ENCODE peak calls at places on chromosomes 12 and 14, in four cellular contexts. One of them, this sample, is unnamed.
A peak's percentile ranks its signal among the peaks of the same experiment; 100 is the strongest.

GRCh38 chr12:64039285-64039871 is 182.7 kb downstream of the KICS2 start:
- DNase-seq in RWPE1: no peak
- DNase-seq in activated naive CD4-positive, alpha-beta T cell: no peak
- DNase-seq in T47D: no peak
- DNase-seq in this sample: no peak

GRCh38 chr12:49225551-49226166 is 36.8 kb upstream of the TUBA1A start:
- DNase-seq in RWPE1: no peak
- DNase-seq in activated naive CD4-positive, alpha-beta T cell: no peak
- DNase-seq in T47D: no peak
- DNase-seq in this sample: peak; percentile 42

GRCh38 chr12:94760786-94761185 is 110.4 kb upstream of the TMCC3 start:
- DNase-seq in RWPE1: no peak
- DNase-seq in activated naive CD4-positive, alpha-beta T cell: no peak
- DNase-seq in T47D: no peak
- DNase-seq in this sample: no peak

GRCh38 chr14:105091335-105092123 is 26.3 kb upstream of the GPR132 start:
- DNase-seq in RWPE1: peak; percentile 93
- DNase-seq in activated naive CD4-positive, alpha-beta T cell: no peak
- DNase-seq in T47D: peak; percentile 68
- DNase-seq in this sample: peak; percentile 29

GRCh38 chr14:58749066-58749669 is 111.4 kb downstream of the DACT1 start:
- DNase-seq in RWPE1: peak; percentile 34
- DNase-seq in activated naive CD4-positive, alpha-beta T cell: no peak
- DNase-seq in T47D: no peak
- DNase-seq in this sample: no peak

GRCh38 chr14:96246535-96246839 is 9.5 kb upstream of the BDKRB1 start:
- DNase-seq in RWPE1: peak; percentile 93
- DNase-seq in activated naive CD4-positive, alpha-beta T cell: no peak
- DNase-seq in T47D: no peak
- DNase-seq in this sample: no peak

GRCh38 chr12:101852998-101853397 is 22.2 kb upstream of the GNPTAB start:
- DNase-seq in RWPE1: no peak
- DNase-seq in activated naive CD4-positive, alpha-beta T cell: no peak
- DNase-seq in T47D: no peak
- DNase-seq in this sample: no peak

GRCh38 chr12:50725011-50725899 is 38.6 kb upstream of the ATF1 start:
- DNase-seq in RWPE1: no peak
- DNase-seq in activated naive CD4-positive, alpha-beta T cell: no peak
- DNase-seq in T47D: no peak
- DNase-seq in this sample: no peak

GRCh38 chr12:51823875-51824565 is 24.5 kb downstream of the FIGNL2 start:
- DNase-seq in RWPE1: peak; percentile 53
- DNase-seq in activated naive CD4-positive, alpha-beta T cell: no peak
- DNase-seq in T47D: peak; percentile 91
- DNase-seq in this sample: peak; percentile 72

GRCh38 chr14:58637040-58637390 is 747 bp upstream of the DACT1 start:
- DNase-seq in RWPE1: no peak
- DNase-seq in activated naive CD4-positive, alpha-beta T cell: no peak
- DNase-seq in T47D: no peak
- DNase-seq in this sample: no peak

GRCh38 chr14:103690332-103690731 is 24.9 kb downstream of the XRCC3 start:
- DNase-seq in RWPE1: no peak
- DNase-seq in activated naive CD4-positive, alpha-beta T cell: no peak
- DNase-seq in T47D: no peak
- DNase-seq in this sample: no peak

GRCh38 chr12:104571328-104571727 is 114.6 kb downstream of the CHST11 start:
- DNase-seq in RWPE1: no peak
- DNase-seq in activated naive CD4-positive, alpha-beta T cell: no peak
- DNase-seq in T47D: no peak
- DNase-seq in this sample: no peak

GRCh38 chr14:86166541-86166940 is 636.6 kb downstream of the FLRT2 start:
- DNase-seq in RWPE1: no peak
- DNase-seq in activated naive CD4-positive, alpha-beta T cell: no peak
- DNase-seq in T47D: no peak
- DNase-seq in this sample: no peak

GRCh38 chr14:104140463-104141331 is 2.3 kb downstream of the KIF26A start:
- DNase-seq in RWPE1: no peak
- DNase-seq in activated naive CD4-positive, alpha-beta T cell: no peak
- DNase-seq in T47D: no peak
- DNase-seq in this sample: peak; percentile 24

GRCh38 chr14:96279564-96279963 is 23.6 kb downstream of the BDKRB1 start:
- DNase-seq in RWPE1: no peak
- DNase-seq in activated naive CD4-positive, alpha-beta T cell: no peak
- DNase-seq in T47D: no peak
- DNase-seq in this sample: no peak

GRCh38 chr14:31122098-31122611 is 85.4 kb downstream of the HECTD1 start:
- DNase-seq in RWPE1: no peak
- DNase-seq in activated naive CD4-positive, alpha-beta T cell: no peak
- DNase-seq in T47D: no peak
- DNase-seq in this sample: no peak

GRCh38 chr14:68308695-68309094 is 484.2 kb downstream of the ZFP36L1 start:
- DNase-seq in RWPE1: no peak
- DNase-seq in activated naive CD4-positive, alpha-beta T cell: no peak
- DNase-seq in T47D: no peak
- DNase-seq in this sample: no peak

GRCh38 chr14:90551070-90551704 is 154.4 kb downstream of the CALM1 start:
- DNase-seq in RWPE1: no peak
- DNase-seq in activated naive CD4-positive, alpha-beta T cell: no peak
- DNase-seq in T47D: no peak
- DNase-seq in this sample: no peak

GRCh38 chr14:54902521-54903420 is at the start of gene GCH1:
- DNase-seq in RWPE1: peak; percentile 60
- DNase-seq in activated naive CD4-positive, alpha-beta T cell: peak; percentile 35
- DNase-seq in T47D: peak; percentile 76
- DNase-seq in this sample: peak; percentile 86

GRCh38 chr12:22527999-22528398 is 16.3 kb downstream of the C2CD5 start:
- DNase-seq in RWPE1: peak; percentile 20
- DNase-seq in activated naive CD4-positive, alpha-beta T cell: no peak
- DNase-seq in T47D: no peak
- DNase-seq in this sample: no peak

GRCh38 chr14:22472935-22473854 is 115.8 kb downstream of the DAD1 start:
- DNase-seq in RWPE1: peak; percentile 54
- DNase-seq in activated naive CD4-positive, alpha-beta T cell: no peak
- DNase-seq in T47D: no peak
- DNase-seq in this sample: peak; percentile 57

GRCh38 chr12:98274430-98275130 is 240.8 kb upstream of the TMPO start:
- DNase-seq in RWPE1: no peak
- DNase-seq in activated naive CD4-positive, alpha-beta T cell: no peak
- DNase-seq in T47D: no peak
- DNase-seq in this sample: no peak

GRCh38 chr12:72570601-72571000 is 298.4 kb downstream of the TRHDE start:
- DNase-seq in RWPE1: no peak
- DNase-seq in activated naive CD4-positive, alpha-beta T cell: no peak
- DNase-seq in T47D: no peak
- DNase-seq in this sample: peak; percentile 67

GRCh38 chr14:104395941-104396681 is 183.5 kb upstream of the C14orf180 start:
- DNase-seq in RWPE1: peak; percentile 18
- DNase-seq in activated naive CD4-positive, alpha-beta T cell: no peak
- DNase-seq in T47D: no peak
- DNase-seq in this sample: peak; percentile 28

GRCh38 chr12:81296556-81297305 is 218.9 kb downstream of the ACSS3 start:
- DNase-seq in RWPE1: no peak
- DNase-seq in activated naive CD4-positive, alpha-beta T cell: no peak
- DNase-seq in T47D: no peak
- DNase-seq in this sample: no peak

This sample was measured in H9.